ENCODE peak calls at places on chromosomes 1 and 21, in eight cellular contexts. One of them, this sample, is unnamed.

GRCh38 chr1:2539312-2539907 is 9.3 kb upstream of the HES5 start:
- DNase-seq in endodermal cell: peak
- DNase-seq in lung: no peak
- DNase-seq in sigmoid colon: no peak
- DNase-seq in psoas muscle: no peak
- DNase-seq in HepG2: no peak
- DNase-seq in A549: no peak
- DNase-seq in small intestine: no peak
- DNase-seq in this sample: no peak

GRCh38 chr1:206685749-206686485 is 1.2 kb downstream of the MAPKAPK2 start:
- DNase-seq in endodermal cell: peak
- DNase-seq in lung: peak
- DNase-seq in sigmoid colon: peak
- DNase-seq in psoas muscle: peak
- DNase-seq in HepG2: peak
- DNase-seq in A549: peak
- DNase-seq in small intestine: peak
- DNase-seq in this sample: peak

GRCh38 chr1:210754931-210755670 is 378.8 kb downstream of the KCNH1 start:
- DNase-seq in endodermal cell: no peak
- DNase-seq in lung: no peak
- DNase-seq in sigmoid colon: no peak
- DNase-seq in psoas muscle: no peak
- DNase-seq in HepG2: no peak
- DNase-seq in A549: no peak
- DNase-seq in small intestine: no peak
- DNase-seq in this sample: no peak

GRCh38 chr1:208851376-208851775 is 607.2 kb upstream of the PLXNA2 start:
- DNase-seq in endodermal cell: no peak
- DNase-seq in lung: no peak
- DNase-seq in sigmoid colon: no peak
- DNase-seq in psoas muscle: no peak
- DNase-seq in HepG2: no peak
- DNase-seq in A549: no peak
- DNase-seq in small intestine: no peak
- DNase-seq in this sample: no peak

GRCh38 chr1:175572932-175573871 is 170.2 kb downstream of the TNR start:
- DNase-seq in endodermal cell: no peak
- DNase-seq in lung: no peak
- DNase-seq in sigmoid colon: no peak
- DNase-seq in psoas muscle: no peak
- DNase-seq in HepG2: no peak
- DNase-seq in A549: no peak
- DNase-seq in small intestine: peak
- DNase-seq in this sample: no peak

GRCh38 chr1:23648576-23648975 is 43.0 kb upstream of the RPL11 start:
- DNase-seq in endodermal cell: no peak
- DNase-seq in lung: no peak
- DNase-seq in sigmoid colon: no peak
- DNase-seq in psoas muscle: no peak
- DNase-seq in HepG2: no peak
- DNase-seq in A549: no peak
- DNase-seq in small intestine: no peak
- DNase-seq in this sample: no peak

GRCh38 chr1:64909021-64909420 is 57.3 kb downstream of the JAK1 start:
- DNase-seq in endodermal cell: no peak
- DNase-seq in lung: no peak
- DNase-seq in sigmoid colon: no peak
- DNase-seq in psoas muscle: no peak
- DNase-seq in HepG2: no peak
- DNase-seq in A549: no peak
- DNase-seq in small intestine: no peak
- DNase-seq in this sample: no peak

GRCh38 chr1:15951341-15952153 is 24.4 kb downstream of the ZBTB17 start:
- DNase-seq in endodermal cell: peak
- DNase-seq in lung: no peak
- DNase-seq in sigmoid colon: peak
- DNase-seq in psoas muscle: no peak
- DNase-seq in HepG2: no peak
- DNase-seq in A549: no peak
- DNase-seq in small intestine: no peak
- DNase-seq in this sample: no peak

GRCh38 chr1:81119319-81119718 is 681.4 kb upstream of the ADGRL2 start:
- DNase-seq in endodermal cell: no peak
- DNase-seq in lung: no peak
- DNase-seq in sigmoid colon: no peak
- DNase-seq in psoas muscle: no peak
- DNase-seq in HepG2: no peak
- DNase-seq in A549: no peak
- DNase-seq in small intestine: no peak
- DNase-seq in this sample: no peak

GRCh38 chr1:236425031-236425663 is 31.1 kb downstream of the EDARADD start:
- DNase-seq in endodermal cell: peak
- DNase-seq in lung: no peak
- DNase-seq in sigmoid colon: no peak
- DNase-seq in psoas muscle: no peak
- DNase-seq in HepG2: peak
- DNase-seq in A549: peak
- DNase-seq in small intestine: no peak
- DNase-seq in this sample: peak

GRCh38 chr21:32712043-32712442 is 15.8 kb downstream of the SYNJ1 start:
- DNase-seq in endodermal cell: no peak
- DNase-seq in lung: no peak
- DNase-seq in sigmoid colon: no peak
- DNase-seq in psoas muscle: no peak
- DNase-seq in HepG2: no peak
- DNase-seq in A549: no peak
- DNase-seq in small intestine: peak
- DNase-seq in this sample: no peak

GRCh38 chr1:183841550-183841949 is 36.6 kb downstream of the RGL1 start:
- DNase-seq in endodermal cell: no peak
- DNase-seq in lung: no peak
- DNase-seq in sigmoid colon: no peak
- DNase-seq in psoas muscle: no peak
- DNase-seq in HepG2: no peak
- DNase-seq in A549: no peak
- DNase-seq in small intestine: no peak
- DNase-seq in this sample: no peak

GRCh38 chr1:183844806-183845205 is 39.9 kb downstream of the RGL1 start:
- DNase-seq in endodermal cell: no peak
- DNase-seq in lung: no peak
- DNase-seq in sigmoid colon: no peak
- DNase-seq in psoas muscle: no peak
- DNase-seq in HepG2: no peak
- DNase-seq in A549: no peak
- DNase-seq in small intestine: no peak
- DNase-seq in this sample: no peak

GRCh38 chr1:183840140-183840539 is 35.2 kb downstream of the RGL1 start:
- DNase-seq in endodermal cell: no peak
- DNase-seq in lung: no peak
- DNase-seq in sigmoid colon: no peak
- DNase-seq in psoas muscle: no peak
- DNase-seq in HepG2: no peak
- DNase-seq in A549: peak
- DNase-seq in small intestine: no peak
- DNase-seq in this sample: no peak

GRCh38 chr1:183842817-183843187 is 37.9 kb downstream of the RGL1 start:
- DNase-seq in endodermal cell: no peak
- DNase-seq in lung: no peak
- DNase-seq in sigmoid colon: no peak
- DNase-seq in psoas muscle: no peak
- DNase-seq in HepG2: no peak
- DNase-seq in A549: no peak
- DNase-seq in small intestine: no peak
- DNase-seq in this sample: no peak

GRCh38 chr1:183841950-183842816 is 37.3 kb downstream of the RGL1 start:
- DNase-seq in endodermal cell: no peak
- DNase-seq in lung: no peak
- DNase-seq in sigmoid colon: peak
- DNase-seq in psoas muscle: no peak
- DNase-seq in HepG2: peak
- DNase-seq in A549: no peak
- DNase-seq in small intestine: peak
- DNase-seq in this sample: no peak
- H3K4me3 ChIP-seq in endodermal cell: no peak
- H3K4me3 ChIP-seq in lung: no peak
- H3K4me3 ChIP-seq in sigmoid colon: peak
- H3K4me3 ChIP-seq in psoas muscle: peak
- H3K4me3 ChIP-seq in HepG2: peak
- H3K4me3 ChIP-seq in A549: no peak
- H3K4me3 ChIP-seq in small intestine: no peak
- H3K4me3 ChIP-seq in this sample: no peak

DNA sequence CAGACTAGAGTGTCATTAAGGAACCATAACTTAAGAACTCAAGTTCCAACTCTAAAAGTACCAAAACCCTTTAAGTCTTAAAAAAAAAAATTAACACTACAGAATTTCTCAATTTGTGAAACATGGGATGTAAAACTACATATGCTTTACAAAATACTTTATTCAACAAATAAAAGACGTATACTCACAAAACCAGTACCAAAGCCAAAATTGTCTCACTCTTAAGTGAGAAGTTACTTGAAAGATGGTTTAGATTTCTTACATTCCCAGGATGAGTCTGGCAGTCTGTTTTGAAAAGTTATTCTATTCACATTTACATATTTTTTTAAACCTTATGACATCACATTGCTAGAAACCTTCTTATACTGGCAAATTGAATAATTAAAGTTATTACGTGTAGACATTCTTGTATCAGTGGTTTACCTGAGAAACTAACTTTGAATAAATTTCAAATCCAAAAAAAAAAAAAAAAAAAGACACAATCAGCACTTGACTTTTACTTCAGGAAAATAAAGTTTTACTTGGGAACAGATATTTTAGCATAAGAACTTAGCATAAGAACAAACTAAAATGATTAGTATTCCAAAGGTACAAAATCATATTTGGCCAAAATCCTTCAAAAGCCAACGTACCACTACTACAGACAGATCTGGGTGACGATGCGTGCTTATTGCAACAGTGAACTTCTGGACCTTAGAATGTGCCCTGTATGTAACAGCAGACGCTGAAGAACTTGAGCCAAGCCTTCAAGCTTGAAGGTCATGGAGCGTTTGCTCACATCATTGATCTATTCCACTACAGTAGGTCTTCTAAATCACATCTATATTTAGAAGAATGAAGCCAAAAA is 2.6 kb downstream of the CDC42BPA start:
- DNase-seq in endodermal cell: no peak
- DNase-seq in lung: peak
- DNase-seq in sigmoid colon: no peak
- DNase-seq in psoas muscle: no peak
- DNase-seq in HepG2: peak
- DNase-seq in A549: peak
- DNase-seq in small intestine: peak
- DNase-seq in this sample: no peak
- H3K4me3 ChIP-seq in endodermal cell: peak
- H3K4me3 ChIP-seq in lung: peak
- H3K4me3 ChIP-seq in sigmoid colon: peak
- H3K4me3 ChIP-seq in psoas muscle: peak
- H3K4me3 ChIP-seq in HepG2: peak
- H3K4me3 ChIP-seq in A549: peak
- H3K4me3 ChIP-seq in small intestine: no peak
- H3K4me3 ChIP-seq in this sample: peak

GRCh38 chr1:230414694-230415093 is 11.4 kb downstream of the PGBD5 start:
- DNase-seq in endodermal cell: peak
- DNase-seq in lung: no peak
- DNase-seq in sigmoid colon: no peak
- DNase-seq in psoas muscle: no peak
- DNase-seq in HepG2: no peak
- DNase-seq in A549: no peak
- DNase-seq in small intestine: no peak
- DNase-seq in this sample: no peak
- H3K4me3 ChIP-seq in endodermal cell: no peak
- H3K4me3 ChIP-seq in lung: no peak
- H3K4me3 ChIP-seq in sigmoid colon: no peak
- H3K4me3 ChIP-seq in psoas muscle: no peak
- H3K4me3 ChIP-seq in HepG2: no peak
- H3K4me3 ChIP-seq in A549: no peak
- H3K4me3 ChIP-seq in small intestine: no peak
- H3K4me3 ChIP-seq in this sample: no peak

GRCh38 chr21:38256599-38257302 is at the start of gene KCNJ15:
- DNase-seq in endodermal cell: no peak
- DNase-seq in lung: no peak
- DNase-seq in sigmoid colon: no peak
- DNase-seq in psoas muscle: no peak
- DNase-seq in HepG2: no peak
- DNase-seq in A549: no peak
- DNase-seq in small intestine: no peak
- DNase-seq in this sample: no peak
- H3K4me3 ChIP-seq in endodermal cell: no peak
- H3K4me3 ChIP-seq in lung: no peak
- H3K4me3 ChIP-seq in sigmoid colon: no peak
- H3K4me3 ChIP-seq in psoas muscle: no peak
- H3K4me3 ChIP-seq in HepG2: no peak
- H3K4me3 ChIP-seq in A549: no peak
- H3K4me3 ChIP-seq in small intestine: no peak
- H3K4me3 ChIP-seq in this sample: no peak

GRCh38 chr21:46424621-46425020 is 34.1 kb upstream of the DIP2A start:
- DNase-seq in endodermal cell: no peak
- DNase-seq in lung: no peak
- DNase-seq in sigmoid colon: no peak
- DNase-seq in psoas muscle: peak
- DNase-seq in HepG2: no peak
- DNase-seq in A549: no peak
- DNase-seq in small intestine: peak
- DNase-seq in this sample: no peak
- H3K4me3 ChIP-seq in endodermal cell: no peak
- H3K4me3 ChIP-seq in lung: no peak
- H3K4me3 ChIP-seq in sigmoid colon: no peak
- H3K4me3 ChIP-seq in psoas muscle: no peak
- H3K4me3 ChIP-seq in HepG2: no peak
- H3K4me3 ChIP-seq in A549: no peak
- H3K4me3 ChIP-seq in small intestine: no peak
- H3K4me3 ChIP-seq in this sample: no peak